ENCODE peak calls at places on chromosome X, in four cellular contexts. T is K562, O is HCT116, Z is HepG2. Y is an unnamed sample.

GRCh38 chrX:24392709-24393108 is 32.3 kb downstream of the SUPT20HL1 start:
- DNase-seq in Z (no peak), T (no peak), O (no peak), Y (no peak)

GRCh38 chrX:43121637-43122036 is 343.7 kb upstream of the PPP1R2C start:
- DNase-seq in T (no peak), Z (no peak), O (no peak), Y (no peak)

GRCh38 chrX:418927-419729 is 32.4 kb upstream of the PPP2R3B start:
- DNase-seq in T (no peak), Z (no peak), O (no peak), Y (no peak)

GRCh38 chrX:117995378-117995777 is 121.2 kb downstream of the KLHL13 start:
- DNase-seq in Z (no peak), T (no peak), O (no peak), Y (no peak)

GRCh38 chrX:40078489-40079288 is 19.1 kb downstream of the BCOR start:
- DNase-seq in T (no peak), O (no peak), Z (no peak), Y (no peak)

GRCh38 chrX:22340022-22340616 is 67.4 kb downstream of the CBLL2 start:
- DNase-seq in Z (no peak), T (no peak), O (no peak), Y (no peak)

GRCh38 chrX:3141031-3141430 is 99.8 kb downstream of the ARSF start:
- DNase-seq in Z (no peak), O (no peak), T (no peak), Y (no peak)

GRCh38 chrX:30637874-30638793 is 15.1 kb upstream of the GK start:
- DNase-seq in Z (no peak), O (no peak), T (no peak), Y (no peak)

GRCh38 chrX:71292669-71293379 is 8.7 kb upstream of the ITGB1BP2 start:
- DNase-seq in Z (no peak), T (no peak), O (no peak), Y (no peak)

GRCh38 chrX:48631376-48632090 is 34.2 kb downstream of the WDR13 start:
- DNase-seq in T (peak), O (peak), Z (peak), Y (peak)

GRCh38 chrX:153438522-153438921 is 7.3 kb downstream of the TREX2 start:
- DNase-seq in Z (peak), O (no peak), T (no peak), Y (no peak)

GRCh38 chrX:130216312-130216711 is 44.5 kb downstream of the RAB33A start:
- DNase-seq in Z (no peak), T (no peak), O (no peak), Y (no peak)

GRCh38 chrX:111504941-111505340 is 6.5 kb upstream of the SERTM2 start:
- DNase-seq in Z (no peak), T (no peak), O (no peak), Y (no peak)

GRCh38 chrX:37685452-37686347 is at the start of gene XK:
- DNase-seq in T (peak), O (peak), Z (no peak), Y (no peak)

GRCh38 chrX:154815274-154815818 is 10.1 kb upstream of the MPP1 start:
- DNase-seq in Z (no peak), T (no peak), O (no peak), Y (no peak)

GRCh38 chrX:132622130-132622529 is 133.3 kb upstream of the MBNL3 start:
- DNase-seq in Z (no peak), O (peak), T (peak), Y (no peak)

GRCh38 chrX:120560405-120560841 is 339 bp downstream of the CUL4B start:
- DNase-seq in T (no peak), Z (peak), O (no peak), Y (peak)

GRCh38 chrX:143634373-143634685 is 1.6 kb downstream of the SLITRK4 start:
- DNase-seq in O (no peak), Z (no peak), T (no peak), Y (no peak)

GRCh38 chrX:101385795-101386541 is at the start of gene BTK:
- DNase-seq in O (no peak), Z (no peak), T (peak), Y (no peak)

GRCh38 chrX:122739770-122740169 is 444.3 kb upstream of the GRIA3 start:
- DNase-seq in Z (peak), O (no peak), T (no peak), Y (no peak)

GRCh38 chrX:50988649-50989048 is 78.1 kb downstream of the BMP15 start:
- DNase-seq in O (no peak), T (no peak), Z (no peak), Y (peak)

GRCh38 chrX:153951683-153952372 is 7.4 kb upstream of the RENBP start:
- DNase-seq in T (no peak), Z (no peak), O (no peak), Y (no peak)

GRCh38 chrX:375181-376036 is 11.3 kb downstream of the PPP2R3B start:
- DNase-seq in T (no peak), O (no peak), Z (no peak), Y (no peak)

GRCh38 chrX:102985182-102985581 is 48.1 kb downstream of the RAB40AL start:
- DNase-seq in Z (no peak), O (no peak), T (no peak), Y (no peak)

GRCh38 chrX:123993326-123993725 is 31.8 kb downstream of the STAG2 start:
- DNase-seq in T (no peak), O (no peak), Z (no peak), Y (no peak)

GRCh38 chrX:24890677-24891076 is 125.1 kb downstream of the ARX start:
- DNase-seq in Z (peak), T (no peak), O (no peak), Y (no peak)

GRCh38 chrX:153460826-153461225 is 9.6 kb downstream of the HAUS7 start:
- DNase-seq in T (peak), Z (peak), O (no peak), Y (no peak)

GRCh38 chrX:39409246-39409917 is 608.1 kb downstream of the MID1IP1 start:
- DNase-seq in O (no peak), T (no peak), Z (no peak), Y (no peak)

GRCh38 chrX:43655961-43656494 is at the start of gene MAOA:
- DNase-seq in T (no peak), Z (peak), O (no peak), Y (no peak)

GRCh38 chrX:43469391-43470054 is 186.6 kb upstream of the MAOA start:
- DNase-seq in O (no peak), Z (no peak), T (no peak), Y (no peak)

GRCh38 chrX:40273356-40274050 is 175.7 kb upstream of the BCOR start:
- DNase-seq in Z (no peak), T (peak), O (no peak), Y (no peak)

GRCh38 chrX:52420824-52421443 is 52.1 kb downstream of the XAGE2 start:
- DNase-seq in T (no peak), Z (no peak), O (no peak), Y (no peak)

GRCh38 chrX:23616361-23616760 is 50.9 kb upstream of the PRDX4 start:
- DNase-seq in Z (peak), O (no peak), T (peak), Y (no peak)

GRCh38 chrX:150902434-150903109 is 4.1 kb upstream of the CD99L2 start:
- DNase-seq in Z (no peak), T (no peak), O (no peak), Y (no peak)

GRCh38 chrX:17735396-17735795 is 1.9 kb upstream of the SCML1 start:
- DNase-seq in Z (peak), O (no peak), T (no peak), Y (no peak)

GRCh38 chrX:139930923-139931645 is 1.8 kb downstream of the ATP11C start:
- DNase-seq in Z (peak), T (peak), O (no peak), Y (no peak)

GRCh38 chrX:105744291-105744690 is 78.0 kb upstream of the NRK start:
- DNase-seq in O (no peak), T (no peak), Z (no peak), Y (no peak)
- TF ChIP-seq TCF7L2 in O (no peak), T (no peak), Z (no peak), Y (no peak)

GRCh38 chrX:47556045-47556623 is 4.9 kb upstream of the ARAF start:
- DNase-seq in Z (no peak), O (no peak), T (peak), Y (peak)
- TF ChIP-seq TCF7L2 in Z (no peak), O (no peak), T (no peak), Y (peak)

DNA sequence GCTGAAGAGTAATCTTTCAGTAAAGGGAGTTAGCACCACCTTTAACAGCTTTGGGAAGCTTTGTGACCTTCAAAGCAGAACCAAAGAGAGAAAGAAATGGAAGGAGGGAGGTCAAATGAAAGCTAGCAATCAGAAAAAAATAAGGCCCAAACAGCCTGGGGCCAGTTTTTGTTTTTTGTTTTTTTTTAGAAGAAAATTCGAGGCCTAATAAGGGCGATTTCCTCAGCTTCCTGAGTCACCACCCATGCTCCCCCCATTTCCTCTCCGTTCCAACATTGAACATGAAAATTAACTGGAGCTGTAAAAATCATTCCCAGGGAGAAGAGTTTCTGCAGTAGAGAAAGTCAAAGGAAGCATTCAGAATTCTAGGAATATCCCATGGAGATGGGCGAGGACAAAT is 115.1 kb downstream of the SH3KBP1 start:
- DNase-seq in T (no peak), O (no peak), Z (no peak), Y (no peak)
- TF ChIP-seq TCF7L2 in T (no peak), O (no peak), Z (no peak), Y (no peak)

GRCh38 chrX:10501606-10502005 is 118.8 kb downstream of the MID1 start:
- DNase-seq in T (no peak), Z (no peak), O (no peak), Y (no peak)

GRCh38 chrX:10492250-10492649 is 128.1 kb downstream of the MID1 start:
- DNase-seq in T (no peak), O (no peak), Z (no peak), Y (no peak)

DNA sequence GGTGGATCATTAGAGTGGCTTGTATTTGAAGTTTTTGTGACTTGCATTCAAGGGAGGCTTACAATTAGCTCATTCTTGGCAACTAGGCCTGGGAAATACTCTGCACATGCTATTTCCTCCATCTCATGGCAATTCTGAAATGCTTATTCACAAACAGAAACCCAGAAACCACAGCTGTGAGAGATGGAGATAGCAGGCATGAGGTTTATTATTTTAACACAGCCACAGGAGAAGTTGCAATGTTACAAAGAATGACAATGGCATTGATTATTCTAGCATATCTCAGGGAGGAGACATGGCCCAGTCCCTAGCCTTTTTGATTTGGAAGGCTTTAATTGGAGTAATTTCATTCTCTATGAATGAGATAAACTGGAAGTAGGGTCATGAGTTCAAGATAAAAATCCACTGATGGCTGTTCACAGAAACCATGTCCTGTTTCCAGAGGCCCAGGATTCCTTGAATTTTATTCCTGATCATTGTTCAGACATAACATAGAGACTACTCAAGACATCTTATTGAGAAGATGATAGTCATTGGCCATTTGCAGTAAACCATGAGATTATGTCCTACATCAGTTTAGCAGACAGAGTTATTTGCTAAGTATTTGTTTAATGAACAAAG is 123.9 kb downstream of the MID1 start:
- DNase-seq in O (no peak), T (no peak), Z (no peak), Y (no peak)
- TF ChIP-seq TCF7L2 in O (no peak), T (no peak), Z (no peak), Y (no peak)

Y was measured in Panc1.